ENCODE peak calls at places on chromosomes 4 and X, in six cellular contexts. One of them, this sample, is unnamed.

GRCh38 chr4:178941975-178942374 is 1499.7 kb upstream of the AGA start:
- DNase-seq in epithelial cell of esophagus: no peak
- DNase-seq in dorsolateral prefrontal cortex: no peak
- DNase-seq in brain microvascular endothelial cell: no peak
- DNase-seq in cardiac fibroblast: no peak
- DNase-seq in pancreas: no peak
- DNase-seq in this sample: no peak

GRCh38 chrX:17067534-17067933 is 121.1 kb downstream of the REPS2 start:
- DNase-seq in cardiac fibroblast: no peak
- DNase-seq in epithelial cell of esophagus: peak
- DNase-seq in pancreas: no peak
- DNase-seq in brain microvascular endothelial cell: no peak
- DNase-seq in dorsolateral prefrontal cortex: no peak
- DNase-seq in this sample: no peak

GRCh38 chrX:106177106-106177981 is 9.2 kb downstream of the PWWP3B start:
- DNase-seq in epithelial cell of esophagus: peak
- DNase-seq in cardiac fibroblast: peak
- DNase-seq in dorsolateral prefrontal cortex: peak
- DNase-seq in brain microvascular endothelial cell: peak
- DNase-seq in pancreas: peak
- DNase-seq in this sample: peak

GRCh38 chr4:184802203-184803015 is 23.4 kb downstream of the ACSL1 start:
- DNase-seq in brain microvascular endothelial cell: no peak
- DNase-seq in dorsolateral prefrontal cortex: no peak
- DNase-seq in cardiac fibroblast: no peak
- DNase-seq in epithelial cell of esophagus: no peak
- DNase-seq in pancreas: no peak
- DNase-seq in this sample: no peak

GRCh38 chr4:10832989-10833635 is 148.5 kb upstream of the CLNK start:
- DNase-seq in brain microvascular endothelial cell: no peak
- DNase-seq in epithelial cell of esophagus: no peak
- DNase-seq in cardiac fibroblast: no peak
- DNase-seq in pancreas: no peak
- DNase-seq in dorsolateral prefrontal cortex: no peak
- DNase-seq in this sample: no peak

GRCh38 chr4:7021930-7022658 is 21.1 kb upstream of the TADA2B start:
- DNase-seq in cardiac fibroblast: peak
- DNase-seq in brain microvascular endothelial cell: peak
- DNase-seq in dorsolateral prefrontal cortex: no peak
- DNase-seq in epithelial cell of esophagus: peak
- DNase-seq in pancreas: no peak
- DNase-seq in this sample: no peak

GRCh38 chr4:177214935-177215334 is 94.7 kb upstream of the NEIL3 start:
- DNase-seq in pancreas: no peak
- DNase-seq in dorsolateral prefrontal cortex: no peak
- DNase-seq in epithelial cell of esophagus: peak
- DNase-seq in cardiac fibroblast: no peak
- DNase-seq in brain microvascular endothelial cell: peak
- DNase-seq in this sample: no peak

GRCh38 chrX:72240976-72241375 is 2.1 kb upstream of the ERCC6L start:
- DNase-seq in brain microvascular endothelial cell: no peak
- DNase-seq in dorsolateral prefrontal cortex: no peak
- DNase-seq in epithelial cell of esophagus: no peak
- DNase-seq in pancreas: no peak
- DNase-seq in cardiac fibroblast: no peak
- DNase-seq in this sample: no peak

GRCh38 chr4:128228778-128229457 is 58.7 kb downstream of the PGRMC2 start:
- DNase-seq in epithelial cell of esophagus: peak
- DNase-seq in dorsolateral prefrontal cortex: no peak
- DNase-seq in brain microvascular endothelial cell: no peak
- DNase-seq in pancreas: no peak
- DNase-seq in cardiac fibroblast: peak
- DNase-seq in this sample: no peak

GRCh38 chr4:65624651-65625050 is 45.6 kb downstream of the EPHA5 start:
- DNase-seq in brain microvascular endothelial cell: no peak
- DNase-seq in pancreas: no peak
- DNase-seq in cardiac fibroblast: no peak
- DNase-seq in epithelial cell of esophagus: no peak
- DNase-seq in dorsolateral prefrontal cortex: no peak
- DNase-seq in this sample: no peak

GRCh38 chr4:110705440-110705782 is 82.5 kb upstream of the PITX2 start:
- DNase-seq in pancreas: no peak
- DNase-seq in epithelial cell of esophagus: no peak
- DNase-seq in cardiac fibroblast: no peak
- DNase-seq in brain microvascular endothelial cell: no peak
- DNase-seq in dorsolateral prefrontal cortex: no peak
- DNase-seq in this sample: no peak

GRCh38 chr4:8837181-8837811 is 34.3 kb downstream of the HMX1 start:
- DNase-seq in cardiac fibroblast: no peak
- DNase-seq in brain microvascular endothelial cell: no peak
- DNase-seq in dorsolateral prefrontal cortex: peak
- DNase-seq in epithelial cell of esophagus: no peak
- DNase-seq in pancreas: no peak
- DNase-seq in this sample: no peak

GRCh38 chrX:13719192-13719856 is 15.1 kb downstream of the TRAPPC2 start:
- DNase-seq in pancreas: no peak
- DNase-seq in cardiac fibroblast: no peak
- DNase-seq in brain microvascular endothelial cell: peak
- DNase-seq in epithelial cell of esophagus: no peak
- DNase-seq in dorsolateral prefrontal cortex: no peak
- DNase-seq in this sample: no peak

GRCh38 chr4:174262624-174263444 is 20.6 kb downstream of the FBXO8 start:
- DNase-seq in epithelial cell of esophagus: no peak
- DNase-seq in dorsolateral prefrontal cortex: no peak
- DNase-seq in pancreas: no peak
- DNase-seq in brain microvascular endothelial cell: no peak
- DNase-seq in cardiac fibroblast: no peak
- DNase-seq in this sample: no peak

GRCh38 chr4:4614925-4615678 is 73.3 kb upstream of the STX18 start:
- DNase-seq in cardiac fibroblast: no peak
- DNase-seq in dorsolateral prefrontal cortex: no peak
- DNase-seq in epithelial cell of esophagus: no peak
- DNase-seq in pancreas: no peak
- DNase-seq in brain microvascular endothelial cell: no peak
- DNase-seq in this sample: no peak

GRCh38 chr4:101527186-101527585 is 179.9 kb upstream of the PPP3CA start:
- DNase-seq in epithelial cell of esophagus: peak
- DNase-seq in pancreas: no peak
- DNase-seq in cardiac fibroblast: no peak
- DNase-seq in brain microvascular endothelial cell: no peak
- DNase-seq in dorsolateral prefrontal cortex: no peak
- DNase-seq in this sample: no peak

GRCh38 chr4:41532880-41533279 is 5.1 kb upstream of the LIMCH1 start:
- DNase-seq in brain microvascular endothelial cell: no peak
- DNase-seq in dorsolateral prefrontal cortex: no peak
- DNase-seq in cardiac fibroblast: peak
- DNase-seq in pancreas: no peak
- DNase-seq in epithelial cell of esophagus: no peak
- DNase-seq in this sample: no peak

GRCh38 chr4:168607215-168607614 is 110.4 kb downstream of the PALLD start:
- DNase-seq in pancreas: no peak
- DNase-seq in dorsolateral prefrontal cortex: no peak
- DNase-seq in cardiac fibroblast: no peak
- DNase-seq in epithelial cell of esophagus: no peak
- DNase-seq in brain microvascular endothelial cell: no peak
- DNase-seq in this sample: no peak

GRCh38 chrX:140764401-140764919 is 54.9 kb downstream of the LINC00632 start:
- DNase-seq in cardiac fibroblast: peak
- DNase-seq in pancreas: peak
- DNase-seq in brain microvascular endothelial cell: peak
- DNase-seq in epithelial cell of esophagus: peak
- DNase-seq in dorsolateral prefrontal cortex: peak
- DNase-seq in this sample: peak

GRCh38 chrX:101764538-101764937 is 104.9 kb upstream of the ARMCX2 start:
- DNase-seq in brain microvascular endothelial cell: peak
- DNase-seq in cardiac fibroblast: no peak
- DNase-seq in dorsolateral prefrontal cortex: no peak
- DNase-seq in pancreas: no peak
- DNase-seq in epithelial cell of esophagus: peak
- DNase-seq in this sample: no peak

GRCh38 chr4:124253080-124253479 is 459.5 kb downstream of the ANKRD50 start:
- DNase-seq in cardiac fibroblast: no peak
- DNase-seq in pancreas: no peak
- DNase-seq in brain microvascular endothelial cell: no peak
- DNase-seq in epithelial cell of esophagus: no peak
- DNase-seq in dorsolateral prefrontal cortex: no peak
- DNase-seq in this sample: no peak

GRCh38 chr4:44145868-44146267 is 302.7 kb downstream of the KCTD8 start:
- DNase-seq in cardiac fibroblast: peak
- DNase-seq in pancreas: no peak
- DNase-seq in brain microvascular endothelial cell: peak
- DNase-seq in dorsolateral prefrontal cortex: no peak
- DNase-seq in epithelial cell of esophagus: peak
- DNase-seq in this sample: no peak

GRCh38 chrX:9940397-9940796 is 26.8 kb upstream of the CLDN34 start:
- DNase-seq in dorsolateral prefrontal cortex: peak
- DNase-seq in brain microvascular endothelial cell: peak
- DNase-seq in cardiac fibroblast: peak
- DNase-seq in pancreas: no peak
- DNase-seq in epithelial cell of esophagus: peak
- DNase-seq in this sample: no peak

GRCh38 chr4:123055943-123056342 is 133.5 kb upstream of the NUDT6 start:
- DNase-seq in dorsolateral prefrontal cortex: no peak
- DNase-seq in pancreas: no peak
- DNase-seq in cardiac fibroblast: no peak
- DNase-seq in brain microvascular endothelial cell: peak
- DNase-seq in epithelial cell of esophagus: peak
- DNase-seq in this sample: no peak

GRCh38 chr4:123064390-123064789 is 142.0 kb upstream of the NUDT6 start:
- DNase-seq in brain microvascular endothelial cell: no peak
- DNase-seq in pancreas: no peak
- DNase-seq in dorsolateral prefrontal cortex: no peak
- DNase-seq in epithelial cell of esophagus: peak
- DNase-seq in cardiac fibroblast: peak
- DNase-seq in this sample: no peak

GRCh38 chr4:123060039-123060770 is 137.8 kb upstream of the NUDT6 start:
- DNase-seq in pancreas: no peak
- DNase-seq in cardiac fibroblast: no peak
- DNase-seq in epithelial cell of esophagus: no peak
- DNase-seq in dorsolateral prefrontal cortex: no peak
- DNase-seq in brain microvascular endothelial cell: no peak
- DNase-seq in this sample: no peak
- TF ChIP-seq CTCF in pancreas: no peak
- TF ChIP-seq CTCF in cardiac fibroblast: no peak
- TF ChIP-seq CTCF in epithelial cell of esophagus: no peak
- TF ChIP-seq CTCF in dorsolateral prefrontal cortex: no peak
- TF ChIP-seq CTCF in brain microvascular endothelial cell: no peak
- TF ChIP-seq CTCF in this sample: no peak

DNA sequence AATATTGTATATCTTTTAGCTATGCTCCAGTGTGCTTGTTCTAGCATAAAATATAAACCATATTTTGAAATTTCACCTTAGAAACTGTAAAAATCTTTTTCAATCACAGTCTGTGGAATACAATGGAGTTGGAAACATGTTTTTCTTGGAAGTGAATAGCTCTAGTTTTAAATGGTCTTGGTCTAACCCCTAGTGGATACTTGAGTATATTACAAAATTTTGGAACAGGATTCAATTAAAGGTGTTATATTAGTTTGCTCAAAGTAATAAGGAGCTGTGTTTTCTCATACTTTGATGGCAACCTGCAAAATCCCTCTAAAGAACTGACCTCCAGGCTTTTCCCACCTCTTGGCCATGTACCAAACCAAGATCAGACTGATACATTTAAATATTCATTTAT is 48.2 kb downstream of the STK26 start:
- DNase-seq in brain microvascular endothelial cell: no peak
- DNase-seq in pancreas: no peak
- DNase-seq in epithelial cell of esophagus: peak
- DNase-seq in dorsolateral prefrontal cortex: no peak
- DNase-seq in cardiac fibroblast: peak
- DNase-seq in this sample: no peak
- TF ChIP-seq CTCF in brain microvascular endothelial cell: no peak
- TF ChIP-seq CTCF in pancreas: peak
- TF ChIP-seq CTCF in epithelial cell of esophagus: no peak
- TF ChIP-seq CTCF in dorsolateral prefrontal cortex: no peak
- TF ChIP-seq CTCF in cardiac fibroblast: peak
- TF ChIP-seq CTCF in this sample: peak

DNA sequence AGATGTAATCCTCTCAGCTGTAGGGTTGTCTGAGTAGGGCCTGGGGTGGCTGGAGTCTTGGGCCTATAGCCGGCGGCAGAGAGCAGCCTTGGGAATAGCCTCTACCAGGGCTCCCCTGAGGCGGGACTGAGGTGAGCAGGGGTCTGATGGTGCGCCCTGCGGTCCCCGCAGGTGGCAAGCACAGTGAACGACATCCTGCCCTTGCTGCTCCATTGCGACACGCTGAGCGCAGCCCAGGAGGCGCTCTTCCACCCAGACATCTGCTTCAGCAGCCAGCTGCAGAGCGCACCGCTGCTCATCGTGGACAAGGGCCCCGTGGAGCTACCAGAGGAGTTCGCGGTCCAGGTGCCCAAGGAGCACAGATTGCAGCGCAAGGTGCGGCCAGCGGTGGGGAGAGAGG is 317.0 kb downstream of the ADGRL3 start:
- DNase-seq in dorsolateral prefrontal cortex: no peak
- DNase-seq in pancreas: no peak
- DNase-seq in epithelial cell of esophagus: no peak
- DNase-seq in cardiac fibroblast: no peak
- DNase-seq in brain microvascular endothelial cell: no peak
- DNase-seq in this sample: peak
- TF ChIP-seq CTCF in dorsolateral prefrontal cortex: no peak
- TF ChIP-seq CTCF in pancreas: no peak
- TF ChIP-seq CTCF in epithelial cell of esophagus: no peak
- TF ChIP-seq CTCF in cardiac fibroblast: no peak
- TF ChIP-seq CTCF in brain microvascular endothelial cell: peak
- TF ChIP-seq CTCF in this sample: peak

GRCh38 chr4:118879409-118879808 is 9.2 kb upstream of the SYNPO2 start:
- DNase-seq in cardiac fibroblast: no peak
- DNase-seq in epithelial cell of esophagus: no peak
- DNase-seq in dorsolateral prefrontal cortex: no peak
- DNase-seq in brain microvascular endothelial cell: no peak
- DNase-seq in pancreas: no peak
- DNase-seq in this sample: no peak

GRCh38 chr4:118888666-118889312 is at the start of gene SYNPO2:
- DNase-seq in cardiac fibroblast: peak
- DNase-seq in dorsolateral prefrontal cortex: peak
- DNase-seq in epithelial cell of esophagus: peak
- DNase-seq in brain microvascular endothelial cell: peak
- DNase-seq in pancreas: peak
- DNase-seq in this sample: peak

GRCh38 chr4:118881512-118882146 is 7.0 kb upstream of the SYNPO2 start:
- DNase-seq in brain microvascular endothelial cell: no peak
- DNase-seq in pancreas: no peak
- DNase-seq in cardiac fibroblast: no peak
- DNase-seq in dorsolateral prefrontal cortex: no peak
- DNase-seq in epithelial cell of esophagus: peak
- DNase-seq in this sample: no peak

GRCh38 chr4:118884716-118885115 is 3.9 kb upstream of the SYNPO2 start:
- DNase-seq in dorsolateral prefrontal cortex: no peak
- DNase-seq in brain microvascular endothelial cell: no peak
- DNase-seq in epithelial cell of esophagus: no peak
- DNase-seq in pancreas: no peak
- DNase-seq in cardiac fibroblast: no peak
- DNase-seq in this sample: no peak

DNA sequence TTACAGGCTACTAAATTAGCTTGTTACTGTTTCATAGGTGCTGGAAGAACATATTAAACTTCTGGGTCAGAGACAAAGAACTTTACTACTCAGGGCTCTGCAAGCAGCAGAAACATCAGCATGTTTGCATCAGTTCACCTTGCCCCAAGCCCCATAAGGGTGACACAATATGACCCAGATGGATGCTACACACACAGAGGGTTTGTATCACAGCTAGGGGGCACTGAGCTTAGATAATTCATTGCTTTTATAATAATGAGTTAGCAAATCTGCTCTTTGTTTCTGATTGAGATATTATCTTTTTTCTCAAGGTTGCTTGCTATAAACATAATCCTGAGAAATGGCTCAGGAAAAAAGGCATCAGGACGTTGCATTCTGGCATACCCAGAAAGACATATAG is 4.8 kb upstream of the SYNPO2 start:
- DNase-seq in epithelial cell of esophagus: no peak
- DNase-seq in cardiac fibroblast: no peak
- DNase-seq in pancreas: no peak
- DNase-seq in brain microvascular endothelial cell: no peak
- DNase-seq in dorsolateral prefrontal cortex: no peak
- DNase-seq in this sample: no peak
- TF ChIP-seq CTCF in epithelial cell of esophagus: no peak
- TF ChIP-seq CTCF in cardiac fibroblast: peak
- TF ChIP-seq CTCF in pancreas: no peak
- TF ChIP-seq CTCF in brain microvascular endothelial cell: peak
- TF ChIP-seq CTCF in dorsolateral prefrontal cortex: no peak
- TF ChIP-seq CTCF in this sample: no peak